ENCODE peak calls at places on chromosome 20, in seven cellular contexts. W is breast epithelium, Y is heart left ventricle, D is tibial nerve, T is suprapubic skin, L is A549, V is H1. E is an unnamed sample.

GRCh38 chr20:44093249-44093582 is 93.8 kb downstream of the JPH2 start:
- DNase-seq in W (no peak), V (no peak), L (no peak), Y (no peak), T (no peak), D (no peak), E (no peak)

GRCh38 chr20:50625986-50626677 is 65.2 kb downstream of the RIPOR3 start:
- DNase-seq in Y (peak; percentile 69), L (peak; percentile 73), T (no peak), V (no peak), W (no peak), D (peak; percentile 56), E (no peak)

GRCh38 chr20:17749979-17750721 is 50.4 kb downstream of the BANF2 start:
- DNase-seq in T (peak; percentile 82), L (no peak), D (no peak), W (no peak), V (no peak), Y (peak; percentile 82), E (no peak)

GRCh38 chr20:11499235-11499634 is 418.5 kb upstream of the BTBD3 start:
- DNase-seq in D (no peak), T (no peak), Y (no peak), W (no peak), V (no peak), L (no peak), E (no peak)

GRCh38 chr20:50151034-50151743 is 2.3 kb downstream of the PEDS1 start:
- DNase-seq in D (no peak), T (no peak), W (no peak), L (no peak), Y (no peak), V (no peak), E (no peak)

GRCh38 chr20:58721951-58722371 is 29.4 kb downstream of the NPEPL1 start:
- DNase-seq in T (peak; percentile 61), D (no peak), V (no peak), Y (peak; percentile 30), W (peak; percentile 16), L (no peak), E (peak; percentile 94)

GRCh38 chr20:31543966-31544598 is 29.8 kb downstream of the HM13 start:
- DNase-seq in T (no peak), D (no peak), Y (peak; percentile 50), W (no peak), L (peak; percentile 37), V (no peak), E (no peak)

GRCh38 chr20:42703744-42704143 is 486.0 kb downstream of the PTPRT start:
- DNase-seq in L (no peak), W (no peak), T (no peak), Y (no peak), V (no peak), D (no peak), E (no peak)

GRCh38 chr20:43029161-43029560 is 160.5 kb downstream of the PTPRT start:
- DNase-seq in D (no peak), L (no peak), W (no peak), V (no peak), Y (no peak), T (no peak), E (no peak)

GRCh38 chr20:24577271-24577909 is 108.0 kb downstream of the SYNDIG1 start:
- DNase-seq in W (no peak), T (no peak), Y (no peak), D (no peak), V (no peak), L (no peak), E (peak; percentile 64)

DNA sequence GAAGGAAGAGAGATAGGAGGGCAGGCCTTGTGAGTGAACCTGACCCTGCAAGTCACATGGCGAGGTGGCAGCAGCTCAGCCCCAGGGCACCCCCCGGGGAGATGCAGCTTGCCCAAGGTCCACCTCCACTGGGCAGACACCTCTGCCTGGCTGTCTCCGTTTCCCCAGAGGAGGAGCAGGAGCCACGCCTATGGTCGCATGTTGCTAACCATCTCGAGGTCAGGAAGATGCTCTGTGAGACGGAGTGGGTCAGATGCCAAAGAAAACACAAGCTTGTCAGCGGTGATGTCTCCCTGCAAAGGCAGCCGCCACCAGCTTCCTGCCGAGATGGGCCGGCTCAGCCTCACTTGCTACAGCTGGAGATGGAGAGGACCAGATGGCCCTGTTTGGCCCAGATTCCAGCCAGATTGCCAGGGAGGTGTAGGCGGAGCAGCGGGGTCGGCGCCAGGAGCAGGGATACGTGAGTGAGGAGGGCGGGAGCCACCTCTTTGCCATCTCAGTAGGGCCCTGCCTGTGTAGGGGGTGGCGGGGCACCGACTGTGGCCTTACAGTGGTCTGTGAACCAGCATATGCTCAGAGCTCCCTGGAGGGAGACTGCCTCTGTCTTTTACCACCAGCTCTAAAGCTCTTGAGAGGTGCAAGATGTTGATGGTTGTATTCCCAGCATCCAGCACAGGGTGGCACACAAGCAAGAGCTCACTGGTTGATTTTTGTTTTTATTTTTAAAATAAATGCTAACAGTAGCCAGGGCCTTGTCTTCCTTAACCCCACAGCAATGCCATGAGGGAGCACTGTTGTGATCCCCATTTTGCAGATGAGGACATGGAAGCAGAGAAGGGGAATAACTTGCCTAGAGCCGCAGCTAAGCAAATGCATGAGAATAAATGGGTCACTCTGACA is 42.9 kb upstream of the FAM83D start:
- DNase-seq in W (no peak), D (no peak), L (no peak), Y (peak; percentile 52), V (no peak), T (no peak), E (no peak)
- H3K27ac ChIP-seq in W (no peak overlapping the region), D (no peak overlapping the region), L (no peak overlapping the region), Y (no peak overlapping the region), V (no peak overlapping the region), T (no peak overlapping the region), E (no peak overlapping the region)

GRCh38 chr20:34942301-34942700 is 13.3 kb downstream of the GSS start:
- DNase-seq in Y (no peak), V (no peak), W (no peak), T (no peak), L (no peak), D (no peak), E (no peak)
- H3K4me1 ChIP-seq in Y (peaks cover 26% of the 10 kb centered on the region), V (no peaks in the 10 kb centered on the region), W (peaks cover 8% of the 10 kb centered on the region), T (peaks cover 23% of the 10 kb centered on the region), L (peaks cover 10% of the 10 kb centered on the region), D (peaks cover 16% of the 10 kb centered on the region), E (peaks cover 5% of the 10 kb centered on the region)

GRCh38 chr20:34703573-34704176 is 469 bp upstream of the TP53INP2 start:
- DNase-seq in V (no peak), D (no peak), L (no peak), W (peak; percentile 41), Y (peak; percentile 39), T (peak; percentile 71), E (peak; percentile 90)
- TF ChIP-seq POLR2A in V (no peak), D (no peak), L (no peak), W (no peak), Y (no peak), T (no peak), E (no peak)

GRCh38 chr20:32820698-32821378 is 1.1 kb downstream of the MAPRE1 start:
- DNase-seq in D (no peak), T (no peak), L (no peak), V (no peak), W (no peak), Y (no peak), E (no peak)
- H3K27ac ChIP-seq in D (peak overlapping the region; percentile 95), T (peak overlapping the region; percentile 95), L (peak overlapping the region; percentile 90), V (peak overlapping the region; percentile 96), W (peak overlapping the region; percentile 98), Y (peak overlapping the region; percentile 96), E (peak overlapping the region; percentile 92)

DNA sequence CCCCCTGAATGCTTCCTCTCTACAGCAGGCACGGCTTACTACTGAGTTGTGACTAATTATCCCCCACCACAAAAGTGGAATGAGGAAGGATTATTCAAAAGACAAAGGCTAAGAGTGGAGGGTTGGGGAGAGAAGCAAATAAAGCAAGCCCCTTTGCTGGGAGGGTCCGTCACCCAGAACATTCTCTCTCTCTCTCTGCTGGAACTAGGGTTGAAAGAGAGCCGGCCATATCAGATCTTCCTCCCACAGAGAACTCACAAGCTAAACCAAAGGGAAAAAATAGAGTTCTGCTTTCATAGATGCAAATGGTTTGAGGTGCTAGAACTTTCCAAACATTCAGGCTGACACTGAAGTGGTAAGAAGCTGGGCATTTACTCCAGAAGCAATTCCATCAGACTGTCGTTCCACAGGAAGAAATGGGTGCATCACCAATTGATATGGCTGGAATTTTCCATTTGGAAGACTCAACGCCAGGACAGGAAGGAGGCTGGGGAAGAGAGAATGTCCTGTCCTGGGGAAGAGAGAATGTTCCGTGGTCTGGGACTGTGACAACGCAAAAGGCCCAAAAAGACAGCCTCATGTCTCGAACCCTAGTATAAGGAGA is 7.9 kb downstream of the ZMYND8 start:
- DNase-seq in L (no peak), T (no peak), V (no peak), Y (no peak), D (no peak), W (no peak), E (no peak)
- H3K4me1 ChIP-seq in L (peaks cover 64% of the 10 kb centered on the region), T (peaks cover 67% of the 10 kb centered on the region), V (peaks cover 72% of the 10 kb centered on the region), Y (peaks cover 69% of the 10 kb centered on the region), D (peaks cover 88% of the 10 kb centered on the region), W (peaks cover 43% of the 10 kb centered on the region), E (peaks cover 56% of the 10 kb centered on the region)